ENCODE peak calls at places on chromosomes 11 and 22, in five cellular contexts. N, G, A, J and Z are unnamed samples.

GRCh38 chr22:27175444-27175843 is 518.1 kb downstream of the MIAT start:
- DNase-seq in N (no peak), G (no peak), A (no peak), J (no peak), Z (no peak)

GRCh38 chr11:110453684-110454354 is 24.1 kb downstream of the FDX1 start:
- DNase-seq in N (no peak), G (no peak), A (no peak), J (no peak), Z (no peak)

GRCh38 chr11:129458278-129458677 is 82.6 kb downstream of the BARX2 start:
- DNase-seq in N (no peak), G (no peak), A (no peak), J (peak), Z (no peak)

GRCh38 chr11:67484847-67485311 is 2.1 kb downstream of the AIP start:
- DNase-seq in N (no peak), G (no peak), A (no peak), J (no peak), Z (no peak)

GRCh38 chr11:134853972-134854371 is 441.9 kb upstream of the B3GAT1 start:
- DNase-seq in N (no peak), G (no peak), A (no peak), J (no peak), Z (no peak)

GRCh38 chr11:47213985-47214564 is 699 bp upstream of the DDB2 start:
- DNase-seq in N (peak), G (peak), A (peak), J (peak), Z (peak)

GRCh38 chr11:93123351-93123898 is 74.4 kb downstream of the SLC36A4 start:
- DNase-seq in N (no peak), G (no peak), A (no peak), J (peak), Z (no peak)

GRCh38 chr11:11567862-11568650 is 53.7 kb downstream of the GALNT18 start:
- DNase-seq in N (peak), G (no peak), A (no peak), J (no peak), Z (no peak)

GRCh38 chr22:31764785-31765184 is 11.0 kb downstream of the DEPDC5 start:
- DNase-seq in N (no peak), G (no peak), A (no peak), J (peak), Z (no peak)

GRCh38 chr11:64226507-64227051 is 505 bp downstream of the NUDT22 start:
- DNase-seq in N (no peak), G (no peak), A (peak), J (peak), Z (no peak)

DNA sequence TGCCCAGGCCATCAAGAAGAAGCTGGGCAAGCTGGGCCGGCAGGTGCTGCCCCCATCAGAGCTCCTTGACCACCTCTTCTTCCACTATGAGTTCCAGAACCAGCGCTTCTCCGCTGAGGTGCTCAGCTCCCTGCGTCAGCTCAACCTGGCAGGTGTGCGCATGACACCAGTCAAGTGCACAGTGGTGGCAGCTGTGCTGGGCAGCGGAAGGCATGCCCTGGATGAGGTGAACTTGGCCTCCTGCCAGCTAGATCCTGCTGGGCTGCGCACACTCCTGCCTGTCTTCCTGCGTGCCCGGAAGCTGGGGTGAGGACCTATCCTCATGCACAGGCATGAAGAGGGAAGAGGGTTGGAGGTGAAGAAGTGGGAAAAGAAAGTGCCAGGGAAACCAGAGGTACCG is 5.3 kb upstream of the NHERF4 start:
- DNase-seq in N (no peak), G (no peak), A (no peak), J (no peak), Z (no peak)
- H2BK12ac ChIP-seq in N (no peak), G (no peak), A (no peak), J (no peak), Z (no peak)

DNA sequence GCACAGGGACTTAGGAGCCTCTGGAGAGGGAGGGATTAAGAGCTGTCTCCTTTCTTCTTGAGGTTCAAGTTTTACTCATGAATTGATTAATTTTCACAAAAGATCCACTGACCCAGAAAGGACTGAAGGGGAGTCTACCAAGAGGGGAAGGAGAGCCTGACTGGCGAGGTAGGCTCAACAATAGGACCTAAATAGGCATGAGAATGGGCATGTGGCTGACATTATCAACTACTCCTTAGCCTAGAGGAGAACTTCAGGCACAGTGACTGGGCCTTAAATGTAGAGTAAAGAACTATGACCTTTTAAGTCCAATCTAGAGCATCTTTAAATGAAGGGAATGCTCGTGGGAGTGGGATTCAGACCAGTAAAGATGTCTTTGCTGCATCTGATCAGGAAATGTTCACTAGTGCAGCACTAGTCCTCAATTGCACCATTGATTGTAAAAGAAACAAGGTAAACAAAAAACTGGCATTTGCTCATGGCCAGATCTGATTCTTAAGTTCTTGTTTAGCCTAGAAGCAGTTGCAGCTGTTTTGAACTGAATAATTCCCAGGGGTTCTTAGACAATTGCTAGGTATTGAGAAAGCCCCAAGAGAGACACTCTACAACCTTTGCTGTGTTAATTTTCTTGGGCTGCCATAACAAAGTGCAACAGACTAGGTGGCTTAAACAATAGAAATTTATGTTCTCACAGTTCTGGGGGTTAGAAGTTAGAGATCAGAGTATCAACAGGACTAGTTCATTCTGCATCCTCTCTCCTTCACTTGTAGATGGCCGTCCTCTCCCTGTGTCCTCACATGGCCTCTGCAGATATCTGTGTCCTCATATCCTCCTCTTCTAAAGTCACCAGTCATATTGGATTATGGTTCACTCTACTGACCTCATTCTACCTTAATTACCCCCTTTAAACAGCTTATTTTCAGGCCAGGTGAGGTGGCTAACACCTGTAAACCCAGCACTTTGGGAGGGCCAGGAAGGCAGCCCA is 135.4 kb downstream of the RAB38 start:
- DNase-seq in N (no peak), G (no peak), A (no peak), J (no peak), Z (no peak)
- H3K4ac ChIP-seq in N (no peak), G (no peak), A (no peak), J (no peak), Z (no peak)

GRCh38 chr22:41589601-41590365 is at the start of gene PMM1:
- DNase-seq in N (peak), G (peak), A (peak), J (peak), Z (peak)
- H2BK120ac ChIP-seq in N (peak), G (no peak), A (no peak), J (peak), Z (no peak)

GRCh38 chr22:20430641-20431519 is 6.7 kb downstream of the SCARF2 start:
- DNase-seq in N (peak), G (no peak), A (peak), J (peak), Z (peak)

GRCh38 chr22:20428496-20429253 is 8.9 kb downstream of the SCARF2 start:
- DNase-seq in N (no peak), G (no peak), A (no peak), J (no peak), Z (no peak)

GRCh38 chr22:20429254-20430100 is 8.1 kb downstream of the SCARF2 start:
- DNase-seq in N (no peak), G (no peak), A (peak), J (peak), Z (peak)

GRCh38 chr22:20431520-20432237 is 5.9 kb downstream of the SCARF2 start:
- DNase-seq in N (no peak), G (no peak), A (peak), J (no peak), Z (no peak)

GRCh38 chr22:20430101-20430640 is 7.5 kb downstream of the SCARF2 start:
- DNase-seq in N (no peak), G (no peak), A (peak), J (peak), Z (no peak)
- H2BK12ac ChIP-seq in N (no peak), G (peak), A (no peak), J (no peak), Z (no peak)